ENCODE peak calls at places on chromosomes 3 and 15, in five cellular contexts. One of them, this sample, is unnamed. For H3K4me1, the result is how much of the 10 kb centered on the place peaks cover.

GRCh38 chr3:25903371-25903770 is 113.5 kb downstream of the OXSM start:
- DNase-seq in breast epithelium: no peak
- DNase-seq in thoracic aorta: no peak
- DNase-seq in IMR-90: no peak
- DNase-seq in psoas muscle: no peak
- DNase-seq in this sample: no peak

GRCh38 chr15:80875568-80875967 is 96.4 kb downstream of the CEMIP start:
- DNase-seq in breast epithelium: no peak
- DNase-seq in thoracic aorta: peak
- DNase-seq in IMR-90: no peak
- DNase-seq in psoas muscle: peak
- DNase-seq in this sample: no peak

GRCh38 chr3:50354850-50355249 is 4.2 kb downstream of the CYB561D2 start:
- DNase-seq in thoracic aorta: no peak
- DNase-seq in psoas muscle: no peak
- DNase-seq in breast epithelium: no peak
- DNase-seq in IMR-90: no peak
- DNase-seq in this sample: no peak

GRCh38 chr15:89998141-89998661 is 2.9 kb upstream of the ZNF710 start:
- DNase-seq in thoracic aorta: no peak
- DNase-seq in IMR-90: peak
- DNase-seq in psoas muscle: no peak
- DNase-seq in breast epithelium: no peak
- DNase-seq in this sample: no peak

GRCh38 chr3:9179826-9180763 is 69.4 kb downstream of the SRGAP3 start:
- DNase-seq in psoas muscle: no peak
- DNase-seq in thoracic aorta: no peak
- DNase-seq in IMR-90: no peak
- DNase-seq in breast epithelium: no peak
- DNase-seq in this sample: no peak

GRCh38 chr3:47583320-47584075 is 4.8 kb upstream of the CSPG5 start:
- DNase-seq in breast epithelium: no peak
- DNase-seq in thoracic aorta: no peak
- DNase-seq in IMR-90: peak
- DNase-seq in psoas muscle: no peak
- DNase-seq in this sample: no peak

GRCh38 chr3:155617346-155617745 is 127.5 kb downstream of the PLCH1 start:
- DNase-seq in thoracic aorta: no peak
- DNase-seq in IMR-90: no peak
- DNase-seq in psoas muscle: no peak
- DNase-seq in breast epithelium: no peak
- DNase-seq in this sample: no peak

GRCh38 chr3:109702252-109702651 is 364.9 kb upstream of the DPPA4 start:
- DNase-seq in thoracic aorta: no peak
- DNase-seq in breast epithelium: no peak
- DNase-seq in psoas muscle: no peak
- DNase-seq in IMR-90: peak
- DNase-seq in this sample: no peak

GRCh38 chr3:153614131-153614530 is 452.1 kb downstream of the RAP2B start:
- DNase-seq in IMR-90: no peak
- DNase-seq in breast epithelium: no peak
- DNase-seq in thoracic aorta: no peak
- DNase-seq in psoas muscle: no peak
- DNase-seq in this sample: no peak

GRCh38 chr15:45921376-45921775 is 286.5 kb downstream of the SQOR start:
- DNase-seq in thoracic aorta: no peak
- DNase-seq in IMR-90: no peak
- DNase-seq in breast epithelium: peak
- DNase-seq in psoas muscle: no peak
- DNase-seq in this sample: no peak

GRCh38 chr3:120907659-120908029 is 361 bp upstream of the STXBP5L start:
- DNase-seq in IMR-90: no peak
- DNase-seq in psoas muscle: no peak
- DNase-seq in breast epithelium: no peak
- DNase-seq in thoracic aorta: no peak
- DNase-seq in this sample: no peak

GRCh38 chr3:1609416-1609815 is 489.2 kb upstream of the CNTN4 start:
- DNase-seq in breast epithelium: no peak
- DNase-seq in IMR-90: no peak
- DNase-seq in psoas muscle: no peak
- DNase-seq in thoracic aorta: no peak
- DNase-seq in this sample: no peak

DNA sequence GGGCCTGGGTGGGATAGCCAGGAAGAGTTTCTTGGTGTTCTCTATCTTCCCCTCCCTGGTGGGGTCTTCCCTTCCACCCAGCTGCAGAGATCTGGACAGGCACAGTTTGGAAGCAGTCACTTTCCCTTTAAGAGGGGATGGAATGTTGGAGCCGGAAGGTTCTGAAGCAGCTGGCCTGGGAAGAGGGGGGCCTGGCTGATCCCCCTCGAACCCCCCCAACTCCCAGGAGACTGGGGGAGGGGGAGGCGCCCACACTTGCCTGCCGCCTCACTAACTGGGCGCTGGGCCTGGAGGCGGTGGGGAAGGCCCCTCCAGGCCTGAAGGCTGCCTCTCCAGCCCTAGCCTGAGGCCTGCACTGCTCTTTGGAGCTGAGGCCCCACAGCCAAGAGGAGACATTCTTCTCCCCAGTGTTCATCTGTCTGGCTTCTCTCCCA is 1.4 kb downstream of the DVL3 start:
- DNase-seq in IMR-90: peak
- DNase-seq in breast epithelium: no peak
- DNase-seq in thoracic aorta: no peak
- DNase-seq in psoas muscle: peak
- DNase-seq in this sample: peak
- H3K4me3 ChIP-seq in IMR-90: peak
- H3K4me3 ChIP-seq in breast epithelium: peak
- H3K4me3 ChIP-seq in thoracic aorta: peak
- H3K4me3 ChIP-seq in psoas muscle: peak
- H3K4me3 ChIP-seq in this sample: peak

DNA sequence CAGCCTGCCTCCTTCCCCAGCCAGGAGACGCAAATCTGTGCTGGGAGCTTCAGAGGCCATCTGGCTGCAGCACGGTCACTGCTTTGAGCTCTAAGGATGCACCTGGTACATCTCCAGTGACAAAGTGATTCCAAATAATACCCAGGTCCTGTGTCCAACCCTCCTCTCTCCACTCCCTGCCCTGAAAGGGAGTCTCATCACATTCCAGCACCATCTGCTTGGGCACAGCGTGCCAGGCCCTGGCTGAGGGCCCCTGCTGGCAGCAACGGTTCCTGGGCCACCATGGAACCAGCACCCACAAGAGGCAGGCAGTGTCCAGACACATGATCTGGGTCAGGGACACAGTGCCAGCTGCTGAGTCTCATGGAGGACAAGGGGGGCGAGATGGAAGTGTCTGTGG is 81.3 kb downstream of the MTHFS start:
- DNase-seq in breast epithelium: no peak
- DNase-seq in thoracic aorta: no peak
- DNase-seq in psoas muscle: no peak
- DNase-seq in IMR-90: no peak
- DNase-seq in this sample: no peak
- H3K4me1 ChIP-seq in breast epithelium: under half
- H3K4me1 ChIP-seq in thoracic aorta: under half
- H3K4me1 ChIP-seq in psoas muscle: under half
- H3K4me1 ChIP-seq in IMR-90: under half
- H3K4me1 ChIP-seq in this sample: under half

DNA sequence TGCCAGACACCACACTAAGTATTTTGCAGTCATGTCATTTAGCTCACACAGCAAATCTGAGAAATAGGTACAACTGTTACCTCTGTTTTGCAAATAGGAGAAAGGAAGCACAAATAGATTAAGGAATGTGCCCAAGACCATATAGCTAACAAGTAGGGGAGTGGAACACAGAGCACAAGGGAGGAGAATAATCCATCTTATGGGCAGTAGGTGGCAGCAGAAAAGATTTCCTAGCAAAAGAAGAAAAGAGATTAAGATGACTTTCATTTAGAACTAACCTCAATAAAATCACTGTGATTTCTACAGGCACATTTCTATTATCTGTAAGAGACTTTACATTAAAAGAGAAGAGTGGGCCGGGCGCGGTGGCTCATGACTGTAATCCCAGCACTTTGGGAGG is 49.1 kb downstream of the NR1I2 start:
- DNase-seq in thoracic aorta: no peak
- DNase-seq in breast epithelium: no peak
- DNase-seq in IMR-90: no peak
- DNase-seq in psoas muscle: no peak
- DNase-seq in this sample: no peak
- TF ChIP-seq CTCF in thoracic aorta: no peak
- TF ChIP-seq CTCF in breast epithelium: no peak
- TF ChIP-seq CTCF in IMR-90: peak
- TF ChIP-seq CTCF in psoas muscle: no peak
- TF ChIP-seq CTCF in this sample: peak

GRCh38 chr15:95086543-95087252 is 855.3 kb downstream of the MCTP2 start:
- DNase-seq in IMR-90: peak
- DNase-seq in thoracic aorta: no peak
- DNase-seq in breast epithelium: no peak
- DNase-seq in psoas muscle: no peak
- DNase-seq in this sample: no peak
- H3K4me3 ChIP-seq in IMR-90: no peak
- H3K4me3 ChIP-seq in thoracic aorta: peak
- H3K4me3 ChIP-seq in breast epithelium: no peak
- H3K4me3 ChIP-seq in psoas muscle: no peak
- H3K4me3 ChIP-seq in this sample: no peak

DNA sequence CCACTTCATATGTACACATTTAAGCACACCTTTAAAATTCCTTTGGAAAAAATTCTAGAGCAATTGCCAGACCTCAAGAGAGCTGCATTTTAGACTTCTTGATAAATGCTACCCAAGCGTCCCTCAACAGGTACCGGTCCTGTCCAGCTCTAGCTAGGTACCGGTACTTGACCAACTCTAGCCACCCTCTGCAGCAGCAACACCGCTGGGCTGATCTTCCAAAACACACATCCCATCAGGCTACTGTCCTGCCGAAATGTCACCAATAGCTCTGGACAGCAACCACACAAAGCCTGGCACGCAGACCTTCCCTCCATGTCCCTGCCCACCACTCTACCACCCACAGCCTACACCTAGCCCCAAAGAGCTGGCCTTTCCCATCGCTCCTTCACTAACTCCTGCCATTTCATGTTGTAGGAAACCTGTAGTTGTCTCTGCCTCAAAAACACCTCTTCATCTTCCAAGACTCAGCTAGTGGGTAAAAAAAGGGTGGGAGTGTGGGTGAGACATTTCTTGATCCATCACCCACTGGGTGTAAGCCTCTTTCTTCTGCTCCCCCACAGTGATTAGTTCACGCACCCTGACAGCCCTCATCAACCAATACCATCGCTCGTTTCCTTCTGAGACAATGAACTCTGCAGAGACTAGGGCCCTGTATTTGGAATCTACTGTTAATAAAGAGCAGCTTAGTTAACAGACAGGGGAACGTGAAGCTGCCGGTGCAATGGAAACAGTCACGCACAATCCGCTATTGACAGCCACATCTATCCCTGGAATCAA is 6.8 kb downstream of the CHSY1 start:
- DNase-seq in psoas muscle: no peak
- DNase-seq in breast epithelium: no peak
- DNase-seq in IMR-90: no peak
- DNase-seq in thoracic aorta: no peak
- DNase-seq in this sample: no peak
- H3K4me1 ChIP-seq in psoas muscle: half or more
- H3K4me1 ChIP-seq in breast epithelium: under half
- H3K4me1 ChIP-seq in IMR-90: under half
- H3K4me1 ChIP-seq in thoracic aorta: half or more
- H3K4me1 ChIP-seq in this sample: half or more

GRCh38 chr3:24088782-24089181 is 143.7 kb downstream of the NR1D2 start:
- DNase-seq in psoas muscle: no peak
- DNase-seq in thoracic aorta: no peak
- DNase-seq in IMR-90: peak
- DNase-seq in breast epithelium: no peak
- DNase-seq in this sample: no peak

GRCh38 chr3:24087469-24087868 is 142.4 kb downstream of the NR1D2 start:
- DNase-seq in psoas muscle: no peak
- DNase-seq in breast epithelium: no peak
- DNase-seq in IMR-90: no peak
- DNase-seq in thoracic aorta: no peak
- DNase-seq in this sample: no peak

DNA sequence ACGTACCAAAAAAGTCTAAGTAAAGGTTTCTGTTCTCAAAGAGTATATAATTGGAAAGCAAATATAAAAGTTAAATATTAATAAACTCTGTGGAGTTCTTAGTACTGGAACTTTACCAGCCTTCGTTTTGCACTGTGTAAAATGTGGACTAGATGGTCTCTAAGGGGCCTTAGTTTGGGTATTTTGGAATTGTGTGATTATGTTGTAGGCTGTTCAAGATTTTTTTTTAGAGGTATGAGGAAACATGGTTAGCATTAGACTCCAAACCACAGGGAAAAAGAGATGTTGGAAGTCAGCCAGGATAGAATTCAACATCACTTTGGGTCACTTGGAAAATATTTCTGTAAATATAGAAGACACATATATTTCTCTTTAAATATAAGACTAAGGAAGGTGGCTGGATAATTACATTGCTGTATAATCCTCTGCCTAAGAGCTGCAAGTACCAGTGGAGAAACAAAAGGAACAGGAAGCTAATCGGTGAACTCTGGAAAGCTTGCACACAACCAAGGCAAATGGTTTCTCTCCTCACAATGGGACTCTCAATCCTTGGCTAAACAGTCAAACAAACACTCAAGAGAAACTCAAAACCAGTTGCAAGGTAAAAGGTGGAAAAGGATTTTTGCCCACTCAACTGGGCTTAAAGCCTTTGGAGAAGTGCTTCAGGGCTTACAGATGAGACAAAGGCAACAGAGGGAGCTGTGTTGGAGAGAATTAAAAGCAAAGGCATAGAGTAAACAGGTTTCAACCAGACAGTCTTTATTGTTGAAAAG is 141.7 kb downstream of the NR1D2 start:
- DNase-seq in thoracic aorta: no peak
- DNase-seq in breast epithelium: no peak
- DNase-seq in psoas muscle: no peak
- DNase-seq in IMR-90: no peak
- DNase-seq in this sample: no peak
- TF ChIP-seq CTCF in thoracic aorta: no peak
- TF ChIP-seq CTCF in breast epithelium: no peak
- TF ChIP-seq CTCF in psoas muscle: no peak
- TF ChIP-seq CTCF in IMR-90: no peak
- TF ChIP-seq CTCF in this sample: no peak